ENCODE peak calls at places on chromosomes 5 and 9, in seven cellular contexts. I, C, N, J, E, M and X are unnamed samples.

GRCh38 chr5:159824188-159825153 is 91.8 kb upstream of the ADRA1B start:
- DNase-seq in C (no peak), I (no peak), E (no peak), J (no peak), N (no peak), M (no peak), X (no peak)

GRCh38 chr9:30967484-30967883 is 1417.0 kb upstream of the ACO1 start:
- DNase-seq in J (no peak), E (no peak), M (no peak), N (no peak), I (no peak), C (no peak), X (no peak)

GRCh38 chr9:34380034-34380510 is 3.4 kb upstream of the MYORG start:
- DNase-seq in E (no peak), J (no peak), C (no peak), I (no peak), N (no peak), M (no peak), X (no peak)

GRCh38 chr9:74016004-74016403 is 481.1 kb upstream of the RORB start:
- DNase-seq in N (no peak), M (no peak), J (no peak), C (no peak), E (no peak), I (no peak), X (no peak)

GRCh38 chr9:19994296-19994695 is 205.5 kb upstream of the SLC24A2 start:
- DNase-seq in J (no peak), M (no peak), I (no peak), E (no peak), C (no peak), N (no peak), X (peak)

GRCh38 chr5:75510417-75510835 is 1.0 kb downstream of the CERT1 start:
- DNase-seq in I (no peak), J (peak), M (no peak), E (no peak), N (no peak), C (no peak), X (peak)

GRCh38 chr9:95133351-95133724 is 184.2 kb downstream of the FANCC start:
- DNase-seq in I (no peak), C (no peak), N (no peak), E (no peak), J (no peak), M (no peak), X (no peak)

GRCh38 chr5:62720036-62720441 is 141.4 kb downstream of the LRRC70 start:
- DNase-seq in E (peak), M (peak), J (no peak), N (peak), I (peak), C (no peak), X (no peak)

GRCh38 chr5:9370256-9370655 is 175.6 kb downstream of the SEMA5A start:
- DNase-seq in C (no peak), J (no peak), N (no peak), E (no peak), I (no peak), M (no peak), X (no peak)

GRCh38 chr9:126861707-126862460 is 1.4 kb downstream of the ZBTB34 start:
- DNase-seq in N (no peak), M (no peak), C (no peak), J (peak), I (peak), E (no peak), X (no peak)

GRCh38 chr9:100125236-100125635 is 26.2 kb downstream of the INVS start:
- DNase-seq in I (no peak), J (no peak), C (no peak), M (no peak), N (no peak), E (no peak), X (no peak)

GRCh38 chr5:33937017-33937699 is 972 bp downstream of the RXFP3 start:
- DNase-seq in E (no peak), C (no peak), I (no peak), N (no peak), J (no peak), M (no peak), X (no peak)

GRCh38 chr5:52773342-52773741 is 14.4 kb upstream of the ITGA1 start:
- DNase-seq in J (no peak), E (no peak), C (no peak), I (peak), N (no peak), M (no peak), X (no peak)

GRCh38 chr5:9789818-9790217 is 159.7 kb upstream of the TAS2R1 start:
- DNase-seq in E (no peak), N (no peak), J (no peak), I (no peak), C (no peak), M (no peak), X (no peak)

GRCh38 chr9:12718482-12719026 is 25.4 kb downstream of the TYRP1 start:
- DNase-seq in C (no peak), J (no peak), M (peak), E (no peak), N (no peak), I (peak), X (no peak)

GRCh38 chr5:9604416-9604815 is 25.7 kb downstream of the TAS2R1 start:
- DNase-seq in J (no peak), I (no peak), N (no peak), C (no peak), M (no peak), E (no peak), X (no peak)

GRCh38 chr9:16501098-16501663 is 369.3 kb downstream of the BNC2 start:
- DNase-seq in E (no peak), J (no peak), C (no peak), M (no peak), N (no peak), I (peak), X (no peak)

GRCh38 chr9:91546574-91546973 is 122.9 kb upstream of the NFIL3 start:
- DNase-seq in C (no peak), E (no peak), J (no peak), I (no peak), M (no peak), N (no peak), X (no peak)

GRCh38 chr5:101424530-101425175 is 521.6 kb upstream of the ST8SIA4 start:
- DNase-seq in M (no peak), N (no peak), J (no peak), C (no peak), E (no peak), I (peak), X (peak)

GRCh38 chr9:104970588-104970987 is 42.6 kb upstream of the ABCA1 start:
- DNase-seq in M (no peak), E (no peak), C (no peak), I (no peak), J (no peak), N (no peak), X (no peak)

GRCh38 chr5:12019306-12019705 is 115.1 kb upstream of the CTNND2 start:
- DNase-seq in M (no peak), E (no peak), J (no peak), C (no peak), I (no peak), N (no peak), X (no peak)

GRCh38 chr9:13823021-13823420 is 490.9 kb downstream of the NFIB start:
- DNase-seq in I (no peak), C (no peak), M (no peak), J (no peak), E (no peak), N (no peak), X (no peak)

GRCh38 chr5:150179221-150179620 is 10.6 kb upstream of the SLC6A7 start:
- DNase-seq in M (no peak), N (no peak), C (no peak), J (no peak), I (no peak), E (no peak), X (no peak)

GRCh38 chr5:41695920-41696582 is 174.2 kb downstream of the OXCT1 start:
- DNase-seq in M (no peak), N (no peak), C (no peak), I (no peak), J (no peak), E (no peak), X (no peak)

GRCh38 chr9:72960446-72960845 is 7.6 kb upstream of the ALDH1A1 start:
- DNase-seq in J (no peak), N (no peak), E (no peak), I (no peak), C (no peak), M (no peak), X (no peak)

GRCh38 chr9:134548618-134549017 is 93.0 kb upstream of the COL5A1 start:
- DNase-seq in I (no peak), C (no peak), M (no peak), J (no peak), N (no peak), E (no peak), X (no peak)

GRCh38 chr5:139745121-139745799 is 50.3 kb upstream of the PSD2 start:
- DNase-seq in M (no peak), N (no peak), C (peak), J (no peak), I (no peak), E (no peak), X (peak)

GRCh38 chr5:5360878-5361520 is 61.5 kb upstream of the ICE1 start:
- DNase-seq in E (no peak), N (no peak), C (no peak), I (no peak), J (no peak), M (no peak), X (no peak)

GRCh38 chr9:121943463-121943862 is 149.6 kb downstream of the TTLL11 start:
- DNase-seq in N (no peak), J (no peak), C (no peak), I (no peak), E (no peak), M (no peak), X (no peak)

GRCh38 chr9:36132081-36132480 is 4.5 kb upstream of the GLIPR2 start:
- DNase-seq in I (no peak), N (no peak), J (no peak), M (no peak), E (no peak), C (no peak), X (no peak)

GRCh38 chr9:134163374-134164196 is 779 bp downstream of the RNU6ATAC start:
- DNase-seq in M (no peak), E (peak), I (peak), N (peak), C (peak), J (peak), X (no peak)

GRCh38 chr5:116153687-116154174 is 68.9 kb downstream of the COMMD10 start:
- DNase-seq in E (no peak), C (no peak), M (no peak), I (peak), N (no peak), J (no peak), X (no peak)

DNA sequence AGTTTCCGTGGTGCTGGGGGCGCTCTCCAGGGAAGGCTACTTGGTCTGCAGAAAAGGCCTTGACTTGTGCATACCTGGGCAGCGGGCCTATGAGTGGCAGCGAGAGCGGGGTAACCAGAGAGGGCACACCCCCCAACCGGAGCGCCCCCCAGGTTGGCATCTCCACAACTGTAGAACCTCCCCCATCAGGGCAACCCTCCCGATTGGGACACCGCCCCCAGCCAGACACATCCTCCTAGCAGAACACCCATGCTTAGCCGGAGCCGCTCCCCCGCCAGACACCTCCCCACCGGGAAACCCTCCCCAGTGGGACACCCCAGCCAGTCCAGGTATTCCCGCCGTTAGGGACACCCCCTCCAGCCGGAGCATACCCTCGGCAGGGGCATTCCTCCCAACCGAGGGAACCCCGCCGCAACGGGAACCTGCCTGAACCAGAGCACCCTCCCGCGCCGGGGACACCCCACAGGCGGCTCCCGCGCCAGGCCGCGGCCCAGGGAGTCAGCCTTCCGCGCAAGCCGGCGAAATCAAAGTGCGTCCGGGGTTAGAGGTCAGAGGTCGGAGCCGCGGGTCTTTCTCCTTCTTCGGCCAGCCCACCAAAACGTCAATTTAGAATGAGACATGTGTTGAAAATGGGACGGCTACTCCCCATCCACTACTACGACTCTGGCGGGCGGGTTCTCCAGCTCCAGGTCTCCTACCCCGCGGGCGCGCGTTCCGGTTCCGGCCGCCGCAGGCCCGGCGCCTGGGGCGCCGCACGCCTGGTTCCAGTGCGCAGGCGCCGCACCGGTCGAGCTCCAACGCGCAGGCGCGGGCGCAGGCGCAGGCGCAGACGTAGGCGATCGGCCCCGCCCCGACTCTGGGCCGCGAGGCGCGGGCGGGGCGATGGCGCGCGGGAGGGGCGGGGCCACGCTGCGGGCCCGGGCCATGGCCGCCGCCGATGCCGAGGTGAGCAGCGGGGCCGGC is at the start of gene EHMT1:
- DNase-seq in C (peak), E (peak), I (peak), M (peak), N (peak), J (peak), X (peak)
- TF ChIP-seq POLR2A in C (peak), E (peak), I (peak), M (no peak), N (peak), J (peak), X (peak)

DNA sequence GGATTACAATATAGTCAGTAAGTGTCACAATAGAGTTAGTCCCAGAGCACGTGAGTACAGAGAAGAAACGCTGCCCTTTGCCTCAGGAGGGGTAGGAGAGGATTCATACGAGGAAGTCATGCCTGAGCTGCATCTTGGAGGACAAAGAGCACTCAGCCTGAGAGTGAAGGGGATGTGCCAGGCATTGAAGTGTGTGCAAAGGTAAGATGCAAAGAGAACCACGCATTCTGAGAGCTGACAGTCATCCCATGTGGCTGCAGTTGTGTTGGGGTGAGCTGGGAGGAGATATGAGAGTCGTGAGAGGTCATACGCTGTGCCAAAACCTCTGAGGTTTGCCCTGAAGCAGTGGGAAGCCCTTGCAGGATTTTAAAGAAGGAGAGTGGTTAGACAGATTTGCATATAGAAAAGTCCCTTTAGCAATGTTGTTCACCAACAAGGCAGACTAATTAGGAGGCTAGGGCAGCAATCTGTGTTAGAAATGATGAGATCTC is 97.5 kb downstream of the PIP5K1B start:
- DNase-seq in I (no peak), N (peak), C (no peak), J (peak), E (peak), M (no peak), X (no peak)
- TF ChIP-seq POLR2A in I (no peak), N (peak), C (no peak), J (no peak), E (no peak), M (no peak), X (no peak)

DNA sequence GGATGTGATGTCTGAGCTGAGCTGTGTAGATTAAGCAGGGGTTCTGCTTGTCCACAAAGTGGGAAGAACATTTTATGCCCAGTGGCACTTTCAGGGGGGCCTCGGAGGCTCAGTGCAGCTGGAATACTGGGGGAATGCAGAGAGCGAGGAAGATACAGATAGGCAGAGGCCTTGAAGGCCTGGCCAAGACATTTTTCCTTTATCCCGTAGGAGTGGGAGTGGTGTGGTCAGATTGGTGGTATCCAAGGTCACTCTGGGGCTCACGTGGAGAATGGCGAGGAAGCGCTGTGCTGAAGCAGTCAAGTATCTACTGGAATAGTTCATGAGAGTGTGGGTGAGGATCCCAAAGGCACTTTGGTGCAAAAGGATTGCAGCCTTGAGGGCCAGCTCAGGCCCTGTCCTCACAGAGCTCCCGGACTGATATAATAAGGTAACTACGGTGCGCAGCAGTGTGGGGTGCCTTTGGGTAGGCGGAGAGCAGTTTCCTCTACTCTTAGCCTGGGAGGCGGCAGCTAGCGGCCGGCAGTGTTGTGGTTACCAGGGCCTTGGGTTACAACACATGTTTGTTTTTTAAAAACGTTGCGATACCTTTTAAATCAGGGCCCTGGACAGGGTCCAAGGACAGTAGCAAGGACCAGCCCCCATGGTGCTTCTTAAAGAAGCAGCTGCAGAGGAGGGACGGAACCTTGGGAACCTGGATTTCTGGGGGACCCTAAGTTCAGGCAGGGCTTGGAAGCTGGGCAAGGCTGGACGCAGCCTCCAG is 10.8 kb upstream of the CCDC69 start:
- DNase-seq in J (peak), M (no peak), C (peak), I (no peak), E (peak), N (peak), X (no peak)
- TF ChIP-seq POLR2A in J (no peak), M (no peak), C (no peak), I (no peak), E (peak), N (no peak), X (no peak)

DNA sequence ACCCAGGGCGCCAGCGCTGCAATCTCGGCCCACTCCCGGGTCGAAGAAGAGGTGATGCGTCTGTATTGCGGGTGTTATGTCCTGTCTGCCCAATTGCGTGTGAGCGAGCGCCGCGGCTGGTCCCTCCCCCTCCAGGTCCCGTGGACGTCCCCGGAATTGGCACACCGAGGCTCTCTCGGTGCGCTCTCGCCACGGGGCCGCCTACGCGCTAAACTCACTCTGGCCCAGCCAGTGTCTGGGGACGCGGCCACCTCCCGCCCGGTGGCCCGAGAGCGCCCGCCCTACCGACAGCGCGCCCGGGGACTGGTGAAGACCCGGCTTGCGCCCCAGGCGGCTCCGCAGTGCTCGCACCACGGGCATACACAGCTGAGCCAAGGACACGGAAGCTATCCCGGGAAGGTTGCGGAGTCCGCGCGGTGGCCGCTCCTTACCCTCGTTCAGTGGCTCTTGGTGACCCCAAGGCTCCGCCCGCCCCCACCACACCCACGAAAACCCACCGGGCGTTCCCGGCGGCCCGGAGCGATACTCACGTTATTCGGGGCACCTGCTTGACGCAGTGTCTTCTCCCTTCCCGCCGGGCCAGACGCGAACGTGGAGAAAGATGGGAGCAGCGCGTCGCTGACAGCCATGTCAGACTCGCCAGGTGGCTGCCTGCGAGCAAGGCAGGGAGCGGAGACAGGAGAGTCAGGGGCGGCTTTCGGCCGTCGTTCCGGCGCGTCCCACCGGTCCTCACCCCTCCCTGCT is 997 bp downstream of the KLF4 start:
- DNase-seq in C (peak), M (no peak), N (no peak), I (peak), E (peak), J (peak), X (no peak)
- TF ChIP-seq POLR2A in C (peak), M (no peak), N (no peak), I (no peak), E (no peak), J (peak), X (no peak)

GRCh38 chr9:123929870-123930831 is at the start of gene DENND1A:
- DNase-seq in I (peak), C (peak), N (peak), J (peak), M (no peak), E (peak), X (peak)
- TF ChIP-seq POLR2A in I (no peak), C (peak), N (no peak), J (no peak), M (no peak), E (peak), X (peak)